ENCODE peak calls at places on chromosome X, in nine cellular contexts. One of them, this sample, is unnamed.

GRCh38 chrX:32877592-32877991 is 333.8 kb downstream of the DMD start:
- DNase-seq in tibial nerve: no peak
- DNase-seq in IMR-90: peak
- DNase-seq in GM20000: no peak
- DNase-seq in H9: no peak
- DNase-seq in adrenal gland: no peak
- DNase-seq in brain microvascular endothelial cell: peak
- DNase-seq in mesothelial cell of epicardium: no peak
- DNase-seq in nephron progenitor cell: no peak
- DNase-seq in this sample: no peak

GRCh38 chrX:119726900-119727555 is 31.4 kb upstream of the SOWAHD start:
- DNase-seq in tibial nerve: no peak
- DNase-seq in IMR-90: no peak
- DNase-seq in GM20000: no peak
- DNase-seq in H9: no peak
- DNase-seq in adrenal gland: no peak
- DNase-seq in brain microvascular endothelial cell: no peak
- DNase-seq in mesothelial cell of epicardium: no peak
- DNase-seq in nephron progenitor cell: no peak
- DNase-seq in this sample: peak

GRCh38 chrX:141220342-141221008 is 21.8 kb downstream of the SPANXC start:
- DNase-seq in tibial nerve: no peak
- DNase-seq in IMR-90: peak
- DNase-seq in GM20000: no peak
- DNase-seq in H9: no peak
- DNase-seq in adrenal gland: no peak
- DNase-seq in brain microvascular endothelial cell: peak
- DNase-seq in mesothelial cell of epicardium: no peak
- DNase-seq in nephron progenitor cell: no peak
- DNase-seq in this sample: no peak

GRCh38 chrX:135520022-135520552 is 373 bp upstream of the INTS6L start:
- DNase-seq in tibial nerve: no peak
- DNase-seq in IMR-90: peak
- DNase-seq in GM20000: no peak
- DNase-seq in H9: no peak
- DNase-seq in adrenal gland: peak
- DNase-seq in brain microvascular endothelial cell: peak
- DNase-seq in mesothelial cell of epicardium: no peak
- DNase-seq in nephron progenitor cell: no peak
- DNase-seq in this sample: no peak

GRCh38 chrX:39613508-39613921 is 484.2 kb downstream of the BCOR start:
- DNase-seq in tibial nerve: no peak
- DNase-seq in IMR-90: no peak
- DNase-seq in GM20000: peak
- DNase-seq in H9: peak
- DNase-seq in adrenal gland: no peak
- DNase-seq in brain microvascular endothelial cell: no peak
- DNase-seq in mesothelial cell of epicardium: peak
- DNase-seq in nephron progenitor cell: peak
- DNase-seq in this sample: no peak

GRCh38 chrX:11665144-11666040 is at the start of gene ARHGAP6:
- DNase-seq in tibial nerve: peak
- DNase-seq in IMR-90: peak
- DNase-seq in GM20000: peak
- DNase-seq in H9: peak
- DNase-seq in adrenal gland: no peak
- DNase-seq in brain microvascular endothelial cell: peak
- DNase-seq in mesothelial cell of epicardium: peak
- DNase-seq in nephron progenitor cell: peak
- DNase-seq in this sample: no peak

GRCh38 chrX:48045410-48046311 is 25.8 kb downstream of the ZNF630 start:
- DNase-seq in tibial nerve: no peak
- DNase-seq in IMR-90: peak
- DNase-seq in GM20000: no peak
- DNase-seq in H9: no peak
- DNase-seq in adrenal gland: peak
- DNase-seq in brain microvascular endothelial cell: peak
- DNase-seq in mesothelial cell of epicardium: no peak
- DNase-seq in nephron progenitor cell: no peak
- DNase-seq in this sample: no peak

GRCh38 chrX:49230500-49231232 is 2.5 kb downstream of the CACNA1F start:
- DNase-seq in tibial nerve: no peak
- DNase-seq in IMR-90: no peak
- DNase-seq in GM20000: peak
- DNase-seq in H9: peak
- DNase-seq in adrenal gland: no peak
- DNase-seq in brain microvascular endothelial cell: no peak
- DNase-seq in mesothelial cell of epicardium: no peak
- DNase-seq in nephron progenitor cell: peak
- DNase-seq in this sample: no peak

GRCh38 chrX:79604364-79604763 is 237.2 kb upstream of the ITM2A start:
- DNase-seq in tibial nerve: no peak
- DNase-seq in IMR-90: no peak
- DNase-seq in GM20000: no peak
- DNase-seq in H9: no peak
- DNase-seq in adrenal gland: no peak
- DNase-seq in brain microvascular endothelial cell: no peak
- DNase-seq in mesothelial cell of epicardium: no peak
- DNase-seq in nephron progenitor cell: no peak
- DNase-seq in this sample: no peak

GRCh38 chrX:42220083-42220482 is 296.7 kb upstream of the CASK start:
- DNase-seq in tibial nerve: no peak
- DNase-seq in IMR-90: no peak
- DNase-seq in GM20000: no peak
- DNase-seq in H9: no peak
- DNase-seq in adrenal gland: no peak
- DNase-seq in brain microvascular endothelial cell: no peak
- DNase-seq in mesothelial cell of epicardium: no peak
- DNase-seq in nephron progenitor cell: no peak
- DNase-seq in this sample: no peak

GRCh38 chrX:120235284-120235683 is 15.3 kb upstream of the ZBTB33 start:
- DNase-seq in tibial nerve: no peak
- DNase-seq in IMR-90: no peak
- DNase-seq in GM20000: no peak
- DNase-seq in H9: no peak
- DNase-seq in adrenal gland: no peak
- DNase-seq in brain microvascular endothelial cell: no peak
- DNase-seq in mesothelial cell of epicardium: no peak
- DNase-seq in nephron progenitor cell: no peak
- DNase-seq in this sample: no peak

GRCh38 chrX:53435997-53436396 is 1.8 kb upstream of the HSD17B10 start:
- DNase-seq in tibial nerve: peak
- DNase-seq in IMR-90: peak
- DNase-seq in GM20000: peak
- DNase-seq in H9: peak
- DNase-seq in adrenal gland: peak
- DNase-seq in brain microvascular endothelial cell: peak
- DNase-seq in mesothelial cell of epicardium: no peak
- DNase-seq in nephron progenitor cell: peak
- DNase-seq in this sample: no peak

GRCh38 chrX:110316351-110317078 is 1.4 kb downstream of the AMMECR1 start:
- DNase-seq in tibial nerve: no peak
- DNase-seq in IMR-90: no peak
- DNase-seq in GM20000: no peak
- DNase-seq in H9: no peak
- DNase-seq in adrenal gland: no peak
- DNase-seq in brain microvascular endothelial cell: no peak
- DNase-seq in mesothelial cell of epicardium: no peak
- DNase-seq in nephron progenitor cell: peak
- DNase-seq in this sample: no peak

GRCh38 chrX:37745354-37745753 is 34.5 kb upstream of the CYBB start:
- DNase-seq in tibial nerve: peak
- DNase-seq in IMR-90: peak
- DNase-seq in GM20000: peak
- DNase-seq in H9: peak
- DNase-seq in adrenal gland: peak
- DNase-seq in brain microvascular endothelial cell: peak
- DNase-seq in mesothelial cell of epicardium: no peak
- DNase-seq in nephron progenitor cell: peak
- DNase-seq in this sample: peak

GRCh38 chrX:57918750-57919436 is 8.6 kb upstream of the ZXDA start:
- DNase-seq in tibial nerve: no peak
- DNase-seq in IMR-90: peak
- DNase-seq in GM20000: no peak
- DNase-seq in H9: no peak
- DNase-seq in adrenal gland: no peak
- DNase-seq in brain microvascular endothelial cell: no peak
- DNase-seq in mesothelial cell of epicardium: no peak
- DNase-seq in nephron progenitor cell: no peak
- DNase-seq in this sample: no peak

GRCh38 chrX:1212532-1212931 is at the start of gene CRLF2:
- DNase-seq in tibial nerve: no peak
- DNase-seq in IMR-90: no peak
- DNase-seq in GM20000: peak
- DNase-seq in H9: no peak
- DNase-seq in adrenal gland: no peak
- DNase-seq in brain microvascular endothelial cell: no peak
- DNase-seq in mesothelial cell of epicardium: no peak
- DNase-seq in nephron progenitor cell: no peak
- DNase-seq in this sample: no peak

GRCh38 chrX:116278819-116279218 is 108.3 kb downstream of the AGTR2 start:
- DNase-seq in tibial nerve: no peak
- DNase-seq in IMR-90: no peak
- DNase-seq in GM20000: no peak
- DNase-seq in H9: no peak
- DNase-seq in adrenal gland: no peak
- DNase-seq in brain microvascular endothelial cell: no peak
- DNase-seq in mesothelial cell of epicardium: no peak
- DNase-seq in nephron progenitor cell: no peak
- DNase-seq in this sample: no peak

GRCh38 chrX:116289592-116289991 is 119.0 kb downstream of the AGTR2 start:
- DNase-seq in tibial nerve: no peak
- DNase-seq in IMR-90: no peak
- DNase-seq in GM20000: no peak
- DNase-seq in H9: no peak
- DNase-seq in adrenal gland: no peak
- DNase-seq in brain microvascular endothelial cell: no peak
- DNase-seq in mesothelial cell of epicardium: no peak
- DNase-seq in nephron progenitor cell: no peak
- DNase-seq in this sample: no peak

GRCh38 chrX:116281106-116281505 is 110.6 kb downstream of the AGTR2 start:
- DNase-seq in tibial nerve: no peak
- DNase-seq in IMR-90: no peak
- DNase-seq in GM20000: no peak
- DNase-seq in H9: no peak
- DNase-seq in adrenal gland: no peak
- DNase-seq in brain microvascular endothelial cell: no peak
- DNase-seq in mesothelial cell of epicardium: no peak
- DNase-seq in nephron progenitor cell: no peak
- DNase-seq in this sample: no peak

GRCh38 chrX:116285506-116285905 is 115.0 kb downstream of the AGTR2 start:
- DNase-seq in tibial nerve: no peak
- DNase-seq in IMR-90: no peak
- DNase-seq in GM20000: no peak
- DNase-seq in H9: no peak
- DNase-seq in adrenal gland: no peak
- DNase-seq in brain microvascular endothelial cell: peak
- DNase-seq in mesothelial cell of epicardium: no peak
- DNase-seq in nephron progenitor cell: no peak
- DNase-seq in this sample: no peak

DNA sequence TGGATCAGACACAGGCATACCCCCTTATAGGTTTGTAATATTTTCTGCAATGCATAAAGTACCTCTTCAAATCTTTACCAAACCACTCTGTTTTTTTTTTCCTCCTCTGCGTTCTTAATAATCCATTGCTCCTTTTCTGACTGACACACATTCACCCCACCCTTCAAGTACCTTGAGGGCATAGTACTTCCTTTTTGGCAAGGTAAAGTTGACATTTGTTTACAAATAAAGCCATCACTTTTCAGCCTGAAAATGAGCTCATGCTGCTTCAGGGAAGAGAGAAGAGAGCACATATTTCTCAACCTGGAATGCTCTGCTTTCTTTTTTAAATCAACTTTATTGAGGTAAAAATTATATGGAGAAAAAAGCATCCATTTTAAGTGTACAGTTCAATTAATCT is 113.8 kb downstream of the AGTR2 start:
- DNase-seq in tibial nerve: no peak
- DNase-seq in IMR-90: no peak
- DNase-seq in GM20000: no peak
- DNase-seq in H9: no peak
- DNase-seq in adrenal gland: no peak
- DNase-seq in brain microvascular endothelial cell: no peak
- DNase-seq in mesothelial cell of epicardium: no peak
- DNase-seq in nephron progenitor cell: no peak
- DNase-seq in this sample: no peak
- TF ChIP-seq CTCF in tibial nerve: no peak
- TF ChIP-seq CTCF in IMR-90: no peak
- TF ChIP-seq CTCF in GM20000: no peak
- TF ChIP-seq CTCF in H9: no peak
- TF ChIP-seq CTCF in adrenal gland: no peak
- TF ChIP-seq CTCF in brain microvascular endothelial cell: no peak
- TF ChIP-seq CTCF in mesothelial cell of epicardium: no peak
- TF ChIP-seq CTCF in nephron progenitor cell: no peak
- TF ChIP-seq CTCF in this sample: no peak

DNA sequence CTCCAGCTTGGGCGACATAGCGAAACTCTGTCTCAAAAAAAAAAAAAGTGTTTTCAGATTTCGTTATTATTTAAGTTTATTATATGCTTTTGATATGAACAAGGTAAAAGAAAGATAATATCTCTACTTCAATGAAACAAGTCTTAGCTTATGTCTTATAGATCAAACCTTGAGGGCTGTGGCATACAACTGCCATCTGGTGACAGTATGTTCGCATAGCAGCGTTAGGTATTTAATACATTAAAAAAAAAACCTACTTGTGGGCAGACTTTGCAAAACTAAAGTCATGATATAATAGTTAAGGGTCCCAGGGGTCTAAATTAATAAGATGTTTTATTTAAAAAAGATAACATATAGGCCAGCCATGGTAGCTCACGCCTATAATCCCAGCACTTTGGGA is 161.2 kb upstream of the AMOT start:
- DNase-seq in tibial nerve: no peak
- DNase-seq in IMR-90: no peak
- DNase-seq in GM20000: no peak
- DNase-seq in H9: no peak
- DNase-seq in adrenal gland: no peak
- DNase-seq in brain microvascular endothelial cell: no peak
- DNase-seq in mesothelial cell of epicardium: no peak
- DNase-seq in nephron progenitor cell: no peak
- DNase-seq in this sample: no peak
- TF ChIP-seq CTCF in tibial nerve: no peak
- TF ChIP-seq CTCF in IMR-90: no peak
- TF ChIP-seq CTCF in GM20000: no peak
- TF ChIP-seq CTCF in H9: peak
- TF ChIP-seq CTCF in adrenal gland: no peak
- TF ChIP-seq CTCF in brain microvascular endothelial cell: no peak
- TF ChIP-seq CTCF in mesothelial cell of epicardium: no peak
- TF ChIP-seq CTCF in nephron progenitor cell: peak
- TF ChIP-seq CTCF in this sample: no peak

GRCh38 chrX:8462488-8462887 is 2.1 kb upstream of the VCX3B start:
- DNase-seq in tibial nerve: no peak
- DNase-seq in IMR-90: no peak
- DNase-seq in GM20000: no peak
- DNase-seq in H9: no peak
- DNase-seq in adrenal gland: no peak
- DNase-seq in brain microvascular endothelial cell: no peak
- DNase-seq in mesothelial cell of epicardium: no peak
- DNase-seq in nephron progenitor cell: no peak
- DNase-seq in this sample: no peak
- TF ChIP-seq CTCF in tibial nerve: no peak
- TF ChIP-seq CTCF in IMR-90: no peak
- TF ChIP-seq CTCF in GM20000: no peak
- TF ChIP-seq CTCF in H9: no peak
- TF ChIP-seq CTCF in adrenal gland: no peak
- TF ChIP-seq CTCF in brain microvascular endothelial cell: no peak
- TF ChIP-seq CTCF in mesothelial cell of epicardium: no peak
- TF ChIP-seq CTCF in nephron progenitor cell: no peak
- TF ChIP-seq CTCF in this sample: no peak

GRCh38 chrX:19611636-19612376 is 96.5 kb upstream of the MAP3K15 start:
- DNase-seq in tibial nerve: no peak
- DNase-seq in IMR-90: no peak
- DNase-seq in GM20000: peak
- DNase-seq in H9: no peak
- DNase-seq in adrenal gland: no peak
- DNase-seq in brain microvascular endothelial cell: no peak
- DNase-seq in mesothelial cell of epicardium: no peak
- DNase-seq in nephron progenitor cell: no peak
- DNase-seq in this sample: no peak
- TF ChIP-seq CTCF in tibial nerve: no peak
- TF ChIP-seq CTCF in IMR-90: no peak
- TF ChIP-seq CTCF in GM20000: no peak
- TF ChIP-seq CTCF in H9: no peak
- TF ChIP-seq CTCF in adrenal gland: no peak
- TF ChIP-seq CTCF in brain microvascular endothelial cell: no peak
- TF ChIP-seq CTCF in mesothelial cell of epicardium: no peak
- TF ChIP-seq CTCF in nephron progenitor cell: no peak
- TF ChIP-seq CTCF in this sample: no peak